ENCODE peak calls at places on chromosomes 3 and 15, in nine cellular contexts. P is GM12865, H is tibial artery, W is HL-60, Y is AG09309, B is neural crest cell, I is AG04449, L is fibroblast of lung, X is lung. U is an unnamed sample.

GRCh38 chr3:164451083-164451910 is 627.0 kb downstream of the SI start:
- DNase-seq in I (no peak), B (no peak), P (no peak), W (no peak), X (no peak), H (peak; percentile 61), L (no peak), Y (no peak), U (no peak)

GRCh38 chr3:169133178-169134161 is 530.0 kb downstream of the MECOM start:
- DNase-seq in Y (no peak), W (no peak), L (no peak), X (no peak), I (no peak), B (no peak), P (no peak), H (no peak), U (no peak)

GRCh38 chr15:25053000-25053815 is 98.4 kb downstream of the SNRPN start:
- DNase-seq in B (no peak), P (no peak), Y (no peak), H (no peak), I (no peak), W (no peak), L (no peak), X (peak; percentile 24), U (peak; percentile 62)

GRCh38 chr3:96977671-96978070 is 163.3 kb downstream of the EPHA6 start:
- DNase-seq in I (no peak), B (no peak), Y (no peak), W (no peak), H (no peak), P (no peak), L (no peak), X (no peak), U (no peak)

GRCh38 chr3:94529821-94530220 is 467.0 kb downstream of the NSUN3 start:
- DNase-seq in X (no peak), P (no peak), Y (no peak), I (no peak), B (no peak), H (no peak), W (no peak), L (no peak), U (no peak)

GRCh38 chr3:129324855-129325254 is 46.2 kb downstream of the HMCES start:
- DNase-seq in W (no peak), I (no peak), Y (no peak), H (no peak), L (no peak), X (no peak), P (no peak), B (no peak), U (no peak)

GRCh38 chr15:92611995-92612745 is 43.4 kb downstream of the FAM174B start:
- DNase-seq in I (no peak), P (peak; percentile 40), H (no peak), Y (no peak), X (no peak), B (no peak), L (no peak), W (no peak), U (no peak)

GRCh38 chr3:66411436-66411835 is 89.4 kb downstream of the LRIG1 start:
- DNase-seq in B (no peak), I (no peak), Y (no peak), W (no peak), X (no peak), P (no peak), L (no peak), H (no peak), U (no peak)

GRCh38 chr3:18222686-18223085 is 202.5 kb downstream of the SATB1 start:
- DNase-seq in B (no peak), W (no peak), H (no peak), I (no peak), L (no peak), X (no peak), P (no peak), Y (no peak), U (no peak)

GRCh38 chr15:66078196-66078928 is 175.2 kb downstream of the MEGF11 start:
- DNase-seq in X (no peak), W (no peak), B (no peak), H (no peak), Y (no peak), P (peak; percentile 53), I (no peak), L (no peak), U (no peak)

GRCh38 chr3:38646630-38647029 is 2.9 kb downstream of the SCN5A start:
- DNase-seq in L (no peak), Y (no peak), I (no peak), P (peak; percentile 59), X (no peak), B (no peak), H (no peak), W (peak; percentile 32), U (peak; percentile 57)

GRCh38 chr3:20037255-20037996 is 2.8 kb upstream of the KAT2B start:
- DNase-seq in P (no peak), W (no peak), X (no peak), B (no peak), Y (no peak), L (no peak), I (no peak), H (no peak), U (no peak)
- TF ChIP-seq CTCF in P (no peak), W (no peak), X (no peak), B (no peak), Y (no peak), L (no peak), I (no peak), H (no peak), U (peak; percentile 10)

DNA sequence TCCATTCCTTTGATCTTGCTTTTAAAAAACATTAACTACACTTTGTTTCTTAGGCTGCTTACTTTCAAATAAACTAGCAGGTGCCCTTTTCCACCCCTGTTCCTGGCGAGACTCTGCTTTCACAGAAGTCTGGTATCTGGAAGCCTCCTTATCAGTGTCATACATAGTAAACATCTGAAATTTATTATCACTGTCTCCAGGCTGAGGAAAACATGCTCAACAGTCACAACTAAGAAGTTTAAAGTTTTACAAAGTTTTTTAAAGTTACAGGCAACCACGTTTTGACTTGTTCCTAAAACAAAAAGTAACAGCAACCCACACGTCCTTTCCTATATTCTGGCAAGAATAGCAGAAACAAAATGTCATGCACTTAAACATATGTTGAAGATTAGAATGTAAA is 275.3 kb upstream of the KCNMB2 start:
- DNase-seq in B (no peak), W (no peak), I (no peak), H (no peak), L (no peak), P (no peak), X (no peak), Y (no peak), U (no peak)
- TF ChIP-seq CTCF in B (no peak), W (no peak), I (no peak), H (no peak), L (no peak), P (no peak), X (no peak), Y (no peak), U (no peak)

DNA sequence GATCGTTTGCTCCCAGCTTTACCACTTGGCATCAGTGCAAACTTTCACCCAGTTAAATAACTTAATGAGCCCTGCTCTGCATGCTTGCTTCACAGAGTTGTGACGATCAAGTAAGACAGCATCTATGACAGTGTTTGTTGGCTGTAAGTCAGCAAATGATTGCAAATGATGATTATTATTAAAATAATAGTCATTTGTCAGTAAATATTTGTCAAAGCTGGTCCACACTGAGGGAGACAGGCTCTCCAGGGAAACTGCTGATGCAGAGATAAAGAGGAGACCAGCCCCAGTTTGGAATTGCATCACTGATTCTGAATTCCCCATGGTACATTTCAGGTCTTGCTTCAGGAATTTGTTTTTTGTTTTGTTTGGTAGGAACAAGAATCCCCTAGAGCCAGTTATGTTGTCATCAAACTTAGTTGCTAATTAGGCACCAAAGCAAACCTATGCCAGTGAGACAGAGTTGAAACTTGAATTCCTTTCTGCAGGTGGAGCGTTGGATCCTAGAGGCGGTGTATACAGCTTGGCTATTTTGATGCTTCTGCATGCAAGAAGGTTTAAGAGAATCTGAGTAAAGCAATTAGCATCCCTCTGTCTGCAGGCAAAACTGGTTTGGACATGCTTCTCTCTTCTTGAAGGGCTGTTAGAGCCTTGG is 338.7 kb upstream of the TPRG1 start:
- DNase-seq in L (no peak), H (peak; percentile 22), P (no peak), I (no peak), X (no peak), B (no peak), W (no peak), Y (no peak), U (no peak)
- TF ChIP-seq CTCF in L (no peak), H (no peak), P (no peak), I (no peak), X (no peak), B (no peak), W (no peak), Y (no peak), U (no peak)

GRCh38 chr3:121488628-121489027 is 57.2 kb downstream of the POLQ start:
- DNase-seq in H (no peak), B (no peak), X (no peak), L (no peak), Y (no peak), W (no peak), P (no peak), I (no peak), U (no peak)
- TF ChIP-seq CTCF in H (no peak), B (no peak), X (no peak), L (no peak), Y (peak; percentile 11), W (no peak), P (no peak), I (no peak), U (peak; percentile 24)

DNA sequence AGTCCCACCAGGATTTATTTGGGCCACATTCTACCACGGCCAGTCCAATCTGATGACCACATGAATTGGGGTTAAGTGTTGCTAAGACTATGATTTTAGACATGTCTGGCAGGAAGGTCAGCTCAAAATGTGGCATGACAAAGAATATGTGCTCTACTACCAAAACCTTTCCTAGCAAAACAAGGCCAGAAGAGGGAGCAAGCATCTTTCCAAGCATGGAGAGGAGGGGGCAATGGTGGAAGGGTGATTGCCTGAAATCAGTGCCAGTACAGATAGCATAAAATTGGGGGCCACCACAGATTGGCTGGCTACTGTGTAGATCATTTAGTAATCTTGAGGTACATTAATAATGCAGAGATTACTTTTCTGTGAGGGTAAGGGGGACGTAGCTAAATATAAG is 43.2 kb downstream of the TMEM39A start:
- DNase-seq in X (no peak), B (no peak), P (no peak), W (no peak), H (no peak), I (no peak), Y (no peak), L (no peak), U (no peak)
- TF ChIP-seq CTCF in X (no peak), B (peak; percentile 30), P (no peak), W (no peak), H (no peak), I (peak; percentile 6), Y (no peak), L (no peak), U (peak; percentile 30)

GRCh38 chr3:59717679-59718205 is 667.9 kb upstream of the CFAP20DC start:
- DNase-seq in W (no peak), B (no peak), P (no peak), H (no peak), Y (no peak), X (no peak), L (no peak), I (no peak), U (no peak)
- TF ChIP-seq CTCF in W (no peak), B (no peak), P (no peak), H (no peak), Y (no peak), X (no peak), L (no peak), I (no peak), U (no peak)

U was measured in osteocyte.